ENCODE peak calls at places on chromosomes 3 and 15, in five cellular contexts. C, I, G, L and W are unnamed samples.
A peak's percentile ranks its signal among the peaks of the same experiment; 100 is the strongest.

GRCh38 chr3:23615068-23615467 is 190.7 kb upstream of the UBE2E1 start:
- DNase-seq in C (no peak), I (no peak), G (no peak), L (no peak), W (no peak)

GRCh38 chr3:194058189-194058571 is 77.8 kb upstream of the HES1 start:
- DNase-seq in C (peak; percentile 68), I (peak; percentile 37), G (peak; percentile 91), L (peak; percentile 69), W (peak; percentile 72)

GRCh38 chr3:8712045-8712870 is 21.3 kb upstream of the CAV3 start:
- DNase-seq in C (no peak), I (peak; percentile 12), G (no peak), L (no peak), W (no peak)

GRCh38 chr15:62067448-62068044 is 769 bp downstream of the C2CD4A start:
- DNase-seq in C (peak; percentile 30), I (peak; percentile 48), G (peak; percentile 50), L (no peak), W (peak; percentile 20)

GRCh38 chr15:32818758-32819405 is 101.1 kb downstream of the GREM1 start:
- DNase-seq in C (peak; percentile 86), I (no peak), G (no peak), L (no peak), W (no peak)

GRCh38 chr3:8724108-8724752 is 9.4 kb upstream of the CAV3 start:
- DNase-seq in C (no peak), I (no peak), G (no peak), L (no peak), W (no peak)

GRCh38 chr15:40060241-40060961 is 21.4 kb upstream of the SRP14 start:
- DNase-seq in C (no peak), I (no peak), G (no peak), L (no peak), W (no peak)

GRCh38 chr15:26126819-26127387 is 263.8 kb upstream of the ATP10A start:
- DNase-seq in C (no peak), I (no peak), G (no peak), L (no peak), W (no peak)

GRCh38 chr15:88650556-88650955 is 11.7 kb downstream of the ISG20 start:
- DNase-seq in C (no peak), I (no peak), G (no peak), L (no peak), W (no peak)

GRCh38 chr3:191790934-191791333 is 330.0 kb downstream of the PYDC2 start:
- DNase-seq in C (no peak), I (no peak), G (no peak), L (no peak), W (no peak)

GRCh38 chr15:29410342-29410741 is 140.7 kb upstream of the NSMCE3 start:
- DNase-seq in C (no peak), I (peak; percentile 28), G (no peak), L (no peak), W (no peak)

GRCh38 chr3:25430942-25431570 is 3.0 kb downstream of the RARB start:
- DNase-seq in C (peak; percentile 43), I (no peak), G (no peak), L (no peak), W (no peak)

GRCh38 chr15:70260580-70260979 is 162.9 kb upstream of the TLE3 start:
- DNase-seq in C (no peak), I (no peak), G (no peak), L (no peak), W (no peak)

GRCh38 chr3:15268033-15268631 is 62.1 kb downstream of the CAPN7 start:
- DNase-seq in C (peak; percentile 87), I (peak; percentile 92), G (peak; percentile 84), L (peak; percentile 53), W (peak; percentile 67)

GRCh38 chr15:63060699-63061098 is 18.2 kb downstream of the TPM1 start:
- DNase-seq in C (peak; percentile 2), I (peak; percentile 52), G (no peak), L (no peak), W (no peak)

GRCh38 chr3:14885307-14885706 is 62.1 kb upstream of the NR2C2 start:
- DNase-seq in C (no peak), I (peak; percentile 93), G (no peak), L (no peak), W (no peak)

GRCh38 chr3:177401375-177401774 is 204.1 kb upstream of the TBL1XR1 start:
- DNase-seq in C (no peak), I (peak; percentile 85), G (no peak), L (no peak), W (no peak)

GRCh38 chr3:13433931-13434330 is 13.8 kb upstream of the NUP210 start:
- DNase-seq in C (no peak), I (peak; percentile 61), G (no peak), L (no peak), W (no peak)

GRCh38 chr3:31196881-31197364 is 302.5 kb upstream of the GADL1 start:
- DNase-seq in C (peak; percentile 30), I (peak; percentile 36), G (peak; percentile 27), L (no peak), W (no peak)

GRCh38 chr3:66639794-66640356 is 139.1 kb upstream of the LRIG1 start:
- DNase-seq in C (peak; percentile 20), I (peak; percentile 72), G (no peak), L (no peak), W (no peak)

GRCh38 chr15:36667296-36667695 is 87.9 kb downstream of the CDIN1 start:
- DNase-seq in C (no peak), I (no peak), G (no peak), L (no peak), W (no peak)

GRCh38 chr3:133276594-133276993 is 123.3 kb upstream of the BFSP2 start:
- DNase-seq in C (no peak), I (peak; percentile 16), G (no peak), L (no peak), W (no peak)

GRCh38 chr15:89680282-89680873 is 1.2 kb upstream of the PLIN1 start:
- DNase-seq in C (no peak), I (no peak), G (no peak), L (no peak), W (no peak)

GRCh38 chr15:47987908-47988532 is 132.8 kb upstream of the SLC24A5 start:
- DNase-seq in C (peak; percentile 76), I (peak; percentile 76), G (no peak), L (no peak), W (peak; percentile 50)

DNA sequence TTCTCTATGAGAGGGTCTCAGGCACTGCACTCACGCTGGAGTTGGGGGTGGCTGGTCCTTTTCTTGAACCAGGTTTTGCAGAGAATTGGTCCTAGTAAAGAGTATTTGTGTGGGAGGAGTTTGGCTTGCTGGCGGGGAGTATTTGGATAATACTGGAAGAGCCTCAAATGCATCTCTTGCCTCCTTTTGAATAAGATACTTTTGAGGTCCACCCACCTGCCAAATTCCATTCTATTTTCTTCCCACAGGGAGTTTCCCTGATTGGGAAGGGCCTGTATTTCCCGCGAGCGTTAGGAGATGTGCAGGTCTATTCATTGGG is 452 bp upstream of the RASA2 start:
- DNase-seq in C (no peak), I (peak; percentile 42), G (no peak), L (no peak), W (no peak)
- H4K91ac ChIP-seq in C (no peak overlapping the region), I (peak overlapping the region; percentile 95), G (no peak overlapping the region), L (no peak overlapping the region), W (no peak overlapping the region)

GRCh38 chr15:85673326-85673725 is 121.4 kb downstream of the KLHL25 start:
- DNase-seq in C (peak; percentile 41), I (no peak), G (no peak), L (no peak), W (no peak)
- H2BK12ac ChIP-seq in C (no peak overlapping the region), I (no peak overlapping the region), G (no peak overlapping the region), L (no peak overlapping the region), W (no peak overlapping the region)

GRCh38 chr3:99126291-99126690 is 224.8 kb upstream of the DCBLD2 start:
- DNase-seq in C (no peak), I (no peak), G (no peak), L (no peak), W (no peak)

GRCh38 chr3:99128740-99129505 is 227.4 kb upstream of the DCBLD2 start:
- DNase-seq in C (peak; percentile 96), I (peak; percentile 53), G (no peak), L (no peak), W (no peak)

GRCh38 chr3:99134996-99135395 is 233.5 kb upstream of the DCBLD2 start:
- DNase-seq in C (no peak), I (no peak), G (no peak), L (no peak), W (no peak)

GRCh38 chr3:99128205-99128604 is 226.7 kb upstream of the DCBLD2 start:
- DNase-seq in C (no peak), I (no peak), G (no peak), L (no peak), W (no peak)

DNA sequence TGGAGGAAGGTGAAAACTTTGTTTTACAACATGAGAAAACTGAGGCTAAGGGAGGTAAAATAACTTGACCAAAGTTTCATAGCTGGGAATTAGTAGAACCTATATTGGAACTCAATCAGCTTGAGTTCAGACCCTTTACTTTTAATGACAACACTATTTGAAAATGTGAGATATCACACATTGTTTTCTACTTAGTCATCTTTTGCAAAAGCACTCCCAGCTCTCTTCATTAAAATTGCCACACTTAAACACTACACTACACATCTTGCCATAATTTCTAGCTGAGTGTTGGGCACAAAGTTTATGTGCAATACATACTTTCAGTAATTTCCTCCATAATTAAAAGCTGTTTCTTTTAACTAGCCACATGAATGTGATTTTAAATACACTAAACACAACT is 230.4 kb upstream of the DCBLD2 start:
- DNase-seq in C (peak; percentile 14), I (no peak), G (no peak), L (no peak), W (no peak)
- H2BK5ac ChIP-seq in C (no peak overlapping the region), I (no peak overlapping the region), G (no peak overlapping the region), L (no peak overlapping the region), W (no peak overlapping the region)

GRCh38 chr15:72117698-72118399 is at the start of gene MYO9A:
- DNase-seq in C (peak; percentile 99), I (peak; percentile 100), G (peak; percentile 98), L (peak; percentile 96), W (peak; percentile 98)
- H4K91ac ChIP-seq in C (peak within 1 kb of the TSS; percentile 98), I (peak within 1 kb of the TSS; percentile 94), G (no peak within 1 kb of the TSS), L (peak within 1 kb of the TSS; percentile 99), W (no peak within 1 kb of the TSS)

DNA sequence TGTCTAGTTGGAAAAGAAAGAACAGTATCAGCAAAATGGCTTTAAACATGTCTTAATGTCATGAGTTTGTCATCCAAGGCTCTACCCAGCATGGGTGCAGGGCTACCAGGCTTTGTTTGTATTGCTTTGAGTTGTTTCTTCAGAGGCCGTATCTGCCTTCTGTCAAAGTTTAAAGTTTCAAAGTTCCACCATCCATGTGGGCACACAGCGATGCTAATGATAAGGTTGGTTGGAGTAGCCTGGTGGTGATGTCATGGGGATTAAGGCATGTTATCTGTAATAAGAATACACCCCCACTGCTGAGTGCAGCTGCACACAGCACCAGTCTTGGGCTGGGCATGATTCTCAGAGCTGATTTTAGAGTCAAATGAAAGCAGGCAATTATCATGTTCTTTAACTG is 71.9 kb upstream of the LRTM1 start:
- DNase-seq in C (peak; percentile 74), I (peak; percentile 83), G (no peak), L (no peak), W (no peak)
- H2BK12ac ChIP-seq in C (no peak overlapping the region), I (peak overlapping the region; percentile 15), G (no peak overlapping the region), L (peak overlapping the region; percentile 84), W (no peak overlapping the region)